ENCODE peak calls at places on chromosomes 16 and 17, in eight cellular contexts. M, Y, I, N, Q, P, V and G are unnamed samples.

GRCh38 chr17:32492281-32492623 is 5.5 kb downstream of the CDK5R1 start:
- DNase-seq in M (no peak), Y (no peak), I (no peak), N (no peak), Q (no peak), P (no peak), V (no peak), G (no peak)

GRCh38 chr16:72876221-72876620 is 171.7 kb downstream of the ZFHX3 start:
- DNase-seq in M (no peak), Y (no peak), I (no peak), N (no peak), Q (no peak), P (no peak), V (no peak), G (no peak)

GRCh38 chr17:3892095-3892998 is 506 bp downstream of the CAMKK1 start:
- DNase-seq in M (peak; percentile 83), Y (peak; percentile 93), I (peak; percentile 83), N (peak; percentile 60), Q (peak; percentile 27), P (peak; percentile 58), V (peak; percentile 59), G (peak; percentile 94)

GRCh38 chr16:4330277-4330882 is 14.5 kb downstream of the GLIS2 start:
- DNase-seq in M (peak; percentile 81), Y (peak; percentile 97), I (peak; percentile 80), N (peak; percentile 62), Q (peak; percentile 71), P (peak; percentile 87), V (no peak), G (peak; percentile 93)

GRCh38 chr16:63655846-63656245 is 1466.0 kb downstream of the CDH11 start:
- DNase-seq in M (no peak), Y (no peak), I (no peak), N (no peak), Q (no peak), P (no peak), V (no peak), G (no peak)

GRCh38 chr17:19867654-19868395 is at the start of gene ULK2:
- DNase-seq in M (peak; percentile 55), Y (peak; percentile 89), I (peak; percentile 49), N (peak; percentile 83), Q (peak; percentile 59), P (peak; percentile 62), V (no peak), G (peak; percentile 84)

GRCh38 chr17:47618416-47618815 is 31.3 kb upstream of the KPNB1 start:
- DNase-seq in M (no peak), Y (peak; percentile 27), I (no peak), N (peak; percentile 66), Q (no peak), P (no peak), V (no peak), G (no peak)

GRCh38 chr17:38435795-38436194 is 7.5 kb downstream of the ARHGAP23 start:
- DNase-seq in M (no peak), Y (peak; percentile 67), I (no peak), N (no peak), Q (no peak), P (no peak), V (no peak), G (no peak)

GRCh38 chr16:48330133-48330846 is 54.9 kb downstream of the SIAH1 start:
- DNase-seq in M (no peak), Y (no peak), I (no peak), N (no peak), Q (no peak), P (no peak), V (no peak), G (no peak)

GRCh38 chr17:27540300-27541105 is 84.3 kb downstream of the KSR1 start:
- DNase-seq in M (peak; percentile 93), Y (no peak), I (no peak), N (no peak), Q (no peak), P (peak; percentile 97), V (peak; percentile 66), G (peak; percentile 93)

GRCh38 chr16:12450381-12450780 is 353.3 kb downstream of the CPPED1 start:
- DNase-seq in M (no peak), Y (no peak), I (no peak), N (no peak), Q (no peak), P (no peak), V (no peak), G (no peak)

GRCh38 chr17:56679767-56680422 is 86.4 kb downstream of the NOG start:
- DNase-seq in M (no peak), Y (no peak), I (no peak), N (peak; percentile 53), Q (no peak), P (no peak), V (no peak), G (no peak)

GRCh38 chr17:75250009-75250471 is 11.4 kb downstream of the GGA3 start:
- DNase-seq in M (no peak), Y (no peak), I (peak; percentile 56), N (no peak), Q (peak; percentile 50), P (no peak), V (no peak), G (no peak)

GRCh38 chr16:3642397-3643094 is 11.9 kb upstream of the DNASE1 start:
- DNase-seq in M (no peak), Y (peak; percentile 68), I (no peak), N (peak; percentile 79), Q (no peak), P (no peak), V (no peak), G (no peak)

GRCh38 chr16:12061336-12062055 is 85.0 kb downstream of the SNX29 start:
- DNase-seq in M (no peak), Y (peak; percentile 11), I (no peak), N (no peak), Q (no peak), P (no peak), V (no peak), G (peak; percentile 79)

GRCh38 chr16:50651835-50652438 is 29.2 kb downstream of the SNX20 start:
- DNase-seq in M (no peak), Y (no peak), I (no peak), N (no peak), Q (no peak), P (no peak), V (no peak), G (no peak)

GRCh38 chr16:64996641-64997040 is 125.2 kb downstream of the CDH11 start:
- DNase-seq in M (no peak), Y (no peak), I (no peak), N (no peak), Q (no peak), P (no peak), V (no peak), G (no peak)

GRCh38 chr16:57504491-57504890 is 18.2 kb upstream of the DOK4 start:
- DNase-seq in M (no peak), Y (no peak), I (no peak), N (no peak), Q (no peak), P (no peak), V (no peak), G (peak; percentile 26)

GRCh38 chr16:58269526-58269925 is 25.3 kb downstream of the PRSS54 start:
- DNase-seq in M (no peak), Y (no peak), I (no peak), N (no peak), Q (no peak), P (no peak), V (no peak), G (no peak)

GRCh38 chr17:17456251-17456650 is 20.5 kb upstream of the MED9 start:
- DNase-seq in M (no peak), Y (no peak), I (no peak), N (no peak), Q (no peak), P (no peak), V (no peak), G (no peak)

GRCh38 chr17:58189436-58190146 is 2.9 kb upstream of the EPX start:
- DNase-seq in M (peak; percentile 85), Y (no peak), I (no peak), N (no peak), Q (no peak), P (no peak), V (no peak), G (peak; percentile 85)

GRCh38 chr16:57760357-57761160 is 25.0 kb downstream of the KATNB1 start:
- DNase-seq in M (no peak), Y (peak; percentile 82), I (no peak), N (peak; percentile 9), Q (no peak), P (no peak), V (no peak), G (peak; percentile 70)

GRCh38 chr17:55245986-55246385 is 18.8 kb upstream of the HLF start:
- DNase-seq in M (no peak), Y (no peak), I (no peak), N (no peak), Q (no peak), P (no peak), V (no peak), G (no peak)

DNA sequence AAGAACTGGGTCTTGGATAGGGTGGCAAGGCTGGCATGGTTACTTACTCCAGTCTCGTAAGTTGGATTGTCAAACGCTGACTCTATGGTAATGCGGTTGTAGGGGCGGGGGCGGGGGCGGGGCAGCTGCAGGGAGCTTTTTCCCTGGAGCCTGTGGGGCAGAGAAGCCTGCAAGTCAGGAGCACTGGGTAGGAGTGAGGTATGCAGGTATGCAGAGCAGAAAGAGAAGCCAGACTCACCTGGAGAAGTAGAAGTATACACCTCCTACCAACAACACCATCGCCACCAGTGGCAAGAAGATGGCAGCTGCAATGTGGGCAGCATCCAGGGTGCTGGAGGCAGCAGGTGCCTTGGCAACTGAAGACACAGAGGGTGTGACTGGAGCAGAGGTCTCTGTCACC is 4.8 kb upstream of the PHF12 start:
- DNase-seq in M (no peak), Y (peak; percentile 75), I (no peak), N (peak; percentile 61), Q (no peak), P (no peak), V (no peak), G (no peak)
- H3K36me3 ChIP-seq in M (no peaks in the 10 kb centered on the region), Y (no peaks in the 10 kb centered on the region), I (no peaks in the 10 kb centered on the region), N (no peaks in the 10 kb centered on the region), Q (no peaks in the 10 kb centered on the region), P (no peaks in the 10 kb centered on the region), V (no peaks in the 10 kb centered on the region), G (no peaks in the 10 kb centered on the region)

GRCh38 chr17:6592193-6592592 is 35.8 kb upstream of the PITPNM3 start:
- DNase-seq in M (no peak), Y (no peak), I (no peak), N (peak; percentile 60), Q (no peak), P (no peak), V (no peak), G (no peak)
- H3K36me3 ChIP-seq in M (peaks cover 46% of the 10 kb centered on the region), Y (peaks cover 12% of the 10 kb centered on the region), I (peaks cover 24% of the 10 kb centered on the region), N (peaks cover 11% of the 10 kb centered on the region), Q (peaks cover 83% of the 10 kb centered on the region), P (peaks cover 4% of the 10 kb centered on the region), V (peaks cover 49% of the 10 kb centered on the region), G (peaks cover 28% of the 10 kb centered on the region)

GRCh38 chr17:21021208-21021803 is 21.5 kb downstream of the USP22 start:
- DNase-seq in M (no peak), Y (no peak), I (no peak), N (no peak), Q (no peak), P (no peak), V (no peak), G (no peak)
- H3K36me3 ChIP-seq in M (peaks cover 28% of the 10 kb centered on the region), Y (peaks cover 75% of the 10 kb centered on the region), I (peaks cover 76% of the 10 kb centered on the region), N (peaks cover 56% of the 10 kb centered on the region), Q (peaks cover 99% of the 10 kb centered on the region), P (peaks cover 33% of the 10 kb centered on the region), V (peaks cover 55% of the 10 kb centered on the region), G (peaks cover 57% of the 10 kb centered on the region)

DNA sequence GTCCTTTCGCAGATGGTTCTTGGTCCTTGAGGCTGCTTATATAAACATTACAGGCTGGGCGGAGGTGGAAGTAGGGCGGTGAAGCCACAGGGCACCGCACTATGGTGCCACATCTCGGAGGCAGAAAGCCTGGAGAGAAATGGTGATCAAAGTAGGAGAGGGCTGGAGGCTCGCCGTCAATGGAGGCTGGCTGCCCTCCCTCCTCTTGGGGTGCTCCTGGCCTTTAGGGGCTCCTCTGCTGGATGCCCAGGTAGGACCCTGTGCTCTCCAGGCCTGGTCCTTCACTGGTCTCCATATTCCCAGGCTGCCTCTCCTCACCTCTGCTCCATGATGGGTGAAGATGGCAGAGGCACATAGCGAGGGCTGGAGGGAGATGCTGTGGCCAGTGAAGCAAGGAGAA is 2.1 kb upstream of the TLCD2 start:
- DNase-seq in M (no peak), Y (no peak), I (no peak), N (no peak), Q (no peak), P (no peak), V (no peak), G (no peak)
- H3K36me3 ChIP-seq in M (peaks cover 9% of the 10 kb centered on the region), Y (peaks cover 1% of the 10 kb centered on the region), I (no peaks in the 10 kb centered on the region), N (no peaks in the 10 kb centered on the region), Q (no peaks in the 10 kb centered on the region), P (no peaks in the 10 kb centered on the region), V (peaks cover 17% of the 10 kb centered on the region), G (peaks cover 15% of the 10 kb centered on the region)